ENCODE peak calls at places on chromosomes 7 and 10, in seven cellular contexts. One of them, this sample, is unnamed.

GRCh38 chr10:76341740-76342139 is 910.3 kb downstream of the LRMDA start:
- DNase-seq in stomach: no peak
- DNase-seq in K562: no peak
- DNase-seq in tibial nerve: no peak
- DNase-seq in transverse colon: no peak
- DNase-seq in SK-N-SH: no peak
- DNase-seq in A549: no peak
- DNase-seq in this sample: no peak

GRCh38 chr7:82319674-82320118 is 123.9 kb downstream of the CACNA2D1 start:
- DNase-seq in SK-N-SH: peak; percentile 83
- DNase-seq in A549: no peak
- DNase-seq in transverse colon: peak; percentile 30
- DNase-seq in stomach: peak; percentile 70
- DNase-seq in tibial nerve: peak; percentile 56
- DNase-seq in K562: no peak
- DNase-seq in this sample: no peak

GRCh38 chr10:124381011-124381591 is 37.6 kb downstream of the OAT start:
- DNase-seq in A549: no peak
- DNase-seq in stomach: no peak
- DNase-seq in transverse colon: no peak
- DNase-seq in K562: no peak
- DNase-seq in SK-N-SH: no peak
- DNase-seq in tibial nerve: no peak
- DNase-seq in this sample: no peak

GRCh38 chr10:43938810-43939209 is 290.1 kb upstream of the ZNF32 start:
- DNase-seq in A549: no peak
- DNase-seq in SK-N-SH: no peak
- DNase-seq in transverse colon: no peak
- DNase-seq in tibial nerve: no peak
- DNase-seq in stomach: no peak
- DNase-seq in K562: no peak
- DNase-seq in this sample: no peak

GRCh38 chr7:94412762-94413322 is 18.1 kb downstream of the COL1A2 start:
- DNase-seq in tibial nerve: no peak
- DNase-seq in A549: no peak
- DNase-seq in SK-N-SH: no peak
- DNase-seq in stomach: no peak
- DNase-seq in K562: no peak
- DNase-seq in transverse colon: no peak
- DNase-seq in this sample: no peak

GRCh38 chr7:27464970-27465369 is 197.7 kb downstream of the HIBADH start:
- DNase-seq in tibial nerve: no peak
- DNase-seq in stomach: no peak
- DNase-seq in SK-N-SH: no peak
- DNase-seq in K562: no peak
- DNase-seq in transverse colon: no peak
- DNase-seq in A549: no peak
- DNase-seq in this sample: no peak

GRCh38 chr7:37193087-37193774 is 255.4 kb downstream of the ELMO1 start:
- DNase-seq in tibial nerve: no peak
- DNase-seq in K562: peak; percentile 19
- DNase-seq in transverse colon: no peak
- DNase-seq in SK-N-SH: no peak
- DNase-seq in stomach: no peak
- DNase-seq in A549: no peak
- DNase-seq in this sample: no peak

GRCh38 chr10:73446926-73447325 is 13.6 kb upstream of the MSS51 start:
- DNase-seq in SK-N-SH: no peak
- DNase-seq in K562: no peak
- DNase-seq in stomach: no peak
- DNase-seq in A549: no peak
- DNase-seq in tibial nerve: no peak
- DNase-seq in transverse colon: no peak
- DNase-seq in this sample: no peak

GRCh38 chr7:13457790-13458189 is 531.7 kb downstream of the ETV1 start:
- DNase-seq in tibial nerve: no peak
- DNase-seq in A549: no peak
- DNase-seq in SK-N-SH: no peak
- DNase-seq in transverse colon: no peak
- DNase-seq in K562: no peak
- DNase-seq in stomach: no peak
- DNase-seq in this sample: no peak

GRCh38 chr10:102752266-102752930 is 8.7 kb downstream of the WBP1L start:
- DNase-seq in stomach: no peak
- DNase-seq in SK-N-SH: no peak
- DNase-seq in K562: no peak
- DNase-seq in transverse colon: peak; percentile 13
- DNase-seq in tibial nerve: no peak
- DNase-seq in A549: no peak
- DNase-seq in this sample: no peak

GRCh38 chr10:112988839-112989406 is 38.9 kb downstream of the TCF7L2 start:
- DNase-seq in K562: no peak
- DNase-seq in SK-N-SH: no peak
- DNase-seq in stomach: no peak
- DNase-seq in transverse colon: no peak
- DNase-seq in tibial nerve: no peak
- DNase-seq in A549: no peak
- DNase-seq in this sample: no peak

GRCh38 chr7:101146-101545 is 91.2 kb upstream of the FAM20C start:
- DNase-seq in transverse colon: no peak
- DNase-seq in K562: no peak
- DNase-seq in SK-N-SH: no peak
- DNase-seq in tibial nerve: no peak
- DNase-seq in stomach: peak; percentile 20
- DNase-seq in A549: no peak
- DNase-seq in this sample: peak; percentile 19

GRCh38 chr7:128860158-128861073 is 2.2 kb upstream of the ATP6V1F start:
- DNase-seq in transverse colon: no peak
- DNase-seq in K562: peak; percentile 99
- DNase-seq in SK-N-SH: no peak
- DNase-seq in A549: no peak
- DNase-seq in stomach: no peak
- DNase-seq in tibial nerve: no peak
- DNase-seq in this sample: no peak

GRCh38 chr7:98314469-98314868 is 33.0 kb downstream of the BRI3 start:
- DNase-seq in K562: no peak
- DNase-seq in stomach: no peak
- DNase-seq in tibial nerve: no peak
- DNase-seq in transverse colon: no peak
- DNase-seq in SK-N-SH: no peak
- DNase-seq in A549: no peak
- DNase-seq in this sample: no peak

GRCh38 chr7:156386097-156386496 is 254.5 kb upstream of the RNF32 start:
- DNase-seq in tibial nerve: no peak
- DNase-seq in stomach: no peak
- DNase-seq in A549: no peak
- DNase-seq in SK-N-SH: no peak
- DNase-seq in K562: peak; percentile 33
- DNase-seq in transverse colon: no peak
- DNase-seq in this sample: peak; percentile 86

GRCh38 chr7:40297741-40298311 is 163.0 kb downstream of the SUGCT start:
- DNase-seq in SK-N-SH: no peak
- DNase-seq in A549: no peak
- DNase-seq in tibial nerve: no peak
- DNase-seq in K562: no peak
- DNase-seq in stomach: no peak
- DNase-seq in transverse colon: no peak
- DNase-seq in this sample: no peak

GRCh38 chr10:124670849-124671248 is 73.3 kb downstream of the FAM53B start:
- DNase-seq in SK-N-SH: peak; percentile 87
- DNase-seq in tibial nerve: no peak
- DNase-seq in stomach: no peak
- DNase-seq in transverse colon: no peak
- DNase-seq in A549: no peak
- DNase-seq in K562: no peak
- DNase-seq in this sample: no peak

GRCh38 chr7:84529480-84530205 is 335.1 kb upstream of the SEMA3A start:
- DNase-seq in stomach: no peak
- DNase-seq in tibial nerve: no peak
- DNase-seq in transverse colon: no peak
- DNase-seq in K562: no peak
- DNase-seq in SK-N-SH: peak; percentile 7
- DNase-seq in A549: peak; percentile 27
- DNase-seq in this sample: no peak

GRCh38 chr7:84536256-84536870 is 341.8 kb upstream of the SEMA3A start:
- DNase-seq in stomach: no peak
- DNase-seq in A549: peak; percentile 45
- DNase-seq in K562: no peak
- DNase-seq in tibial nerve: no peak
- DNase-seq in SK-N-SH: no peak
- DNase-seq in transverse colon: no peak
- DNase-seq in this sample: no peak

GRCh38 chr7:84532196-84532595 is 337.6 kb upstream of the SEMA3A start:
- DNase-seq in SK-N-SH: no peak
- DNase-seq in A549: no peak
- DNase-seq in K562: no peak
- DNase-seq in stomach: no peak
- DNase-seq in tibial nerve: no peak
- DNase-seq in transverse colon: no peak
- DNase-seq in this sample: no peak

GRCh38 chr7:84535584-84536255 is 341.1 kb upstream of the SEMA3A start:
- DNase-seq in stomach: no peak
- DNase-seq in K562: no peak
- DNase-seq in transverse colon: no peak
- DNase-seq in A549: no peak
- DNase-seq in tibial nerve: no peak
- DNase-seq in SK-N-SH: peak; percentile 29
- DNase-seq in this sample: no peak

DNA sequence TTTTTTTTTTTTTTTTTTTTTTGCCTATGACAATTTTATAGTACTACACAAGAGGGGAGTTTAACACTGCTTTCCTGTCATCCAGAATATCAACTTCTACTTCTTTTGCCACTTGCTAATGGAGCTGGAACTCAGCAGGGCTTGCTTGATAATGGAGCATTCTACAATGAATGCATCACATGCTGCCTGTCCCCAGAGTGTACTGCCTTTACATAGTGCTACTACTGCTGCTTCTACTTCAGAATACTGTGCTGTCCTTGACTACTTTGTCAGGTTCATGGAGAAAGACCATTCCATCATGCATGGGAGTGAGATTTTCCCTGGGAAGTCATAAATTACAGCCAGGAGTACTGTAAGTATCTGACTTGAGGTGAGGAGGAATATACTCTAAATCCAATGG is 338.6 kb upstream of the SEMA3A start:
- DNase-seq in tibial nerve: no peak
- DNase-seq in SK-N-SH: no peak
- DNase-seq in K562: no peak
- DNase-seq in A549: no peak
- DNase-seq in transverse colon: no peak
- DNase-seq in stomach: no peak
- DNase-seq in this sample: no peak
- TF ChIP-seq EP300 in tibial nerve: no peak
- TF ChIP-seq EP300 in SK-N-SH: no peak
- TF ChIP-seq EP300 in K562: no peak
- TF ChIP-seq EP300 in A549: no peak
- TF ChIP-seq EP300 in transverse colon: no peak
- TF ChIP-seq EP300 in stomach: no peak
- TF ChIP-seq EP300 in this sample: no peak

DNA sequence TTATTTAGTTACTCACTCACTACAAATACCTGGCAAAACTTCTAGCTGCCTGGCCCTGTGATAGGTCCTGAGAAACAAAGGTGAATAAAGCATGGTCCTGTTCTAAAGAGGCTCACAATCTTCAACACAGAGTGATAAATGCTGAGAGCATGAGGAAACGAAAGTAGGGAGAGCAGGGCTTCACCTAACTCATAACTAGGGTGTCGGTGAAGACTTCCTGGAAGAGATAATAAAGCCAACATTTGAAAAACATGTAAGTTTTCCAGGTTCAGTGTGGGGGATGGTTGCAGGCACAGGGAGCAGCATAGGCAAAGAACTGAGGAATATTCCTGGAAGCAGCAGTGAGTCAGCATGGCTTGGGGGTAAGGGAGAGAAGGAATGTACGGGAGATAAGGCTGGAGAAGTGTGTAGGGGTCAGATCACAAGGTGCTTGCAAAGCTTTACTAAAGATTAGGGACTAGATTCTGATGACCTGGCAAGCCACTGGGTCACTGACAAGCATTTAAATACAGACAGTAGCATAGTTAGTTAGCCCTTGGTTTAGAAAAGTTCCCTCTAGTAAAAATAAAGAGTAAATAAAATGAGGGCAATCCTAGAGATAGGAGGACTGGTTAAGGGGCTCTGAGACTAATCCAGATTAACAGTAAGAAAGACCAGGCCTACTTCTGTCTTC is 5.1 kb downstream of the KEL start:
- DNase-seq in K562: peak; percentile 77
- DNase-seq in stomach: no peak
- DNase-seq in transverse colon: no peak
- DNase-seq in A549: peak; percentile 18
- DNase-seq in SK-N-SH: no peak
- DNase-seq in tibial nerve: no peak
- DNase-seq in this sample: no peak
- H3K9me3 ChIP-seq in K562: no peaks in the 10 kb centered on the region
- H3K9me3 ChIP-seq in stomach: peaks cover 8% of the 10 kb centered on the region
- H3K9me3 ChIP-seq in transverse colon: no peaks in the 10 kb centered on the region
- H3K9me3 ChIP-seq in A549: no peaks in the 10 kb centered on the region
- H3K9me3 ChIP-seq in SK-N-SH: no peaks in the 10 kb centered on the region
- H3K9me3 ChIP-seq in tibial nerve: no peaks in the 10 kb centered on the region
- H3K9me3 ChIP-seq in this sample: peaks cover 16% of the 10 kb centered on the region

DNA sequence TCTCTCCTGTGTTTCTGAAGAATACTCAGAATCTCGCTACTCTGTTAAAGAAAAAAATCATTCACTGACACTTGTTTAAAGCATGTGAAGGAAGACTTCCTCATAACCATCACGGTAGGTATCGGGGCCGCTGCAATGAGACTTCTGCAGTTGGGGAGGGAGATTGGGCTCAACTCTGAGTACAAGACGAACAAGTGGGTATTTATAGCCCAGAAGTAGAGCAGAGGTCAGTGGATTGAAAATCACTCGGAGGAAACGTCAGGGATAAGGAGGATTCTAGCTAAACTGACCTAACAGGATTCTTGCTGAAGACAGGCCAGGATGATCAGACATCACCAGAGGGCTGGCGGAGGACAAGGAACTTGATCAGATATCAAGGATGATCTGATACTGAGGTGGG is 33.3 kb downstream of the ITPRIP start:
- DNase-seq in SK-N-SH: no peak
- DNase-seq in K562: no peak
- DNase-seq in transverse colon: no peak
- DNase-seq in A549: no peak
- DNase-seq in stomach: no peak
- DNase-seq in tibial nerve: no peak
- DNase-seq in this sample: no peak
- H3K4me1 ChIP-seq in SK-N-SH: peaks cover 23% of the 10 kb centered on the region
- H3K4me1 ChIP-seq in K562: no peaks in the 10 kb centered on the region
- H3K4me1 ChIP-seq in transverse colon: no peaks in the 10 kb centered on the region
- H3K4me1 ChIP-seq in A549: peaks cover 13% of the 10 kb centered on the region
- H3K4me1 ChIP-seq in stomach: peaks cover 52% of the 10 kb centered on the region
- H3K4me1 ChIP-seq in tibial nerve: peaks cover 18% of the 10 kb centered on the region
- H3K4me1 ChIP-seq in this sample: peaks cover 73% of the 10 kb centered on the region

DNA sequence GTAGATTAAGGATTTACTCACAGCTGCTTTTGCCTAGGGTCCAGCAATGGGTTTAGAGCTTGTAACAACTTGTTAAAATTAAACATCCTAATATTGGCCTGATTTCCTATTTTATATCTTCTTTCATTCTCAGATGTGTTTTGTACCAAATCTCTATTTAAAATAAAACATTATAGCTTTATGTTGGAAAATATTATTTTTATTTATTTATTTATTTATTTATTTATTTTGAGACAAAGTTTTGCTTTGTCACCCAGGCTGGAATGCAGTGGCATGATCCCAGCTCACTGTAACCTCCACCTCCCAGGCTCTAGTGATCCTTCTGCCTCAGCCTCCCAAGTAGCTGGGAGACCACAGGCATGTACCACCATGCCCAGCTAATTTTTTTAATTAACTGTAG is 17.9 kb upstream of the PDSS1 start:
- DNase-seq in transverse colon: no peak
- DNase-seq in tibial nerve: no peak
- DNase-seq in SK-N-SH: no peak
- DNase-seq in stomach: no peak
- DNase-seq in K562: no peak
- DNase-seq in A549: no peak
- DNase-seq in this sample: no peak
- TF ChIP-seq EP300 in transverse colon: no peak
- TF ChIP-seq EP300 in tibial nerve: no peak
- TF ChIP-seq EP300 in SK-N-SH: no peak
- TF ChIP-seq EP300 in stomach: no peak
- TF ChIP-seq EP300 in K562: no peak
- TF ChIP-seq EP300 in A549: no peak
- TF ChIP-seq EP300 in this sample: no peak